ENCODE peak calls at places on chromosome 14, in eight cellular contexts. One of them, this sample, is unnamed.

GRCh38 chr14:104875412-104875751 is 10.3 kb downstream of the CEP170B start:
- DNase-seq in GM06990: no peak
- DNase-seq in CD4-positive, CD25-positive, alpha-beta regulatory T cell: no peak
- DNase-seq in NT2/D1: no peak
- DNase-seq in endothelial cell of umbilical vein: no peak
- DNase-seq in fibroblast of mammary gland: no peak
- DNase-seq in aorta: no peak
- DNase-seq in fibroblast of lung: no peak
- DNase-seq in this sample: no peak

GRCh38 chr14:71403673-71404072 is 496.4 kb downstream of the PCNX1 start:
- DNase-seq in GM06990: peak; percentile 41
- DNase-seq in aorta: no peak
- DNase-seq in NT2/D1: no peak
- DNase-seq in fibroblast of mammary gland: peak; percentile 40
- DNase-seq in CD4-positive, CD25-positive, alpha-beta regulatory T cell: no peak
- DNase-seq in endothelial cell of umbilical vein: no peak
- DNase-seq in fibroblast of lung: peak; percentile 27
- DNase-seq in this sample: peak; percentile 67

GRCh38 chr14:100880271-100881101 is 23.0 kb downstream of the RTL1 start:
- DNase-seq in aorta: peak; percentile 26
- DNase-seq in fibroblast of mammary gland: no peak
- DNase-seq in endothelial cell of umbilical vein: no peak
- DNase-seq in NT2/D1: no peak
- DNase-seq in GM06990: no peak
- DNase-seq in fibroblast of lung: no peak
- DNase-seq in CD4-positive, CD25-positive, alpha-beta regulatory T cell: no peak
- DNase-seq in this sample: no peak

GRCh38 chr14:61381589-61381988 is 60.2 kb downstream of the PRKCH start:
- DNase-seq in aorta: no peak
- DNase-seq in NT2/D1: no peak
- DNase-seq in fibroblast of mammary gland: no peak
- DNase-seq in endothelial cell of umbilical vein: no peak
- DNase-seq in fibroblast of lung: no peak
- DNase-seq in CD4-positive, CD25-positive, alpha-beta regulatory T cell: no peak
- DNase-seq in GM06990: no peak
- DNase-seq in this sample: no peak

GRCh38 chr14:52878469-52878868 is 72.4 kb downstream of the FERMT2 start:
- DNase-seq in fibroblast of mammary gland: no peak
- DNase-seq in aorta: no peak
- DNase-seq in GM06990: no peak
- DNase-seq in NT2/D1: no peak
- DNase-seq in endothelial cell of umbilical vein: no peak
- DNase-seq in CD4-positive, CD25-positive, alpha-beta regulatory T cell: no peak
- DNase-seq in fibroblast of lung: peak; percentile 60
- DNase-seq in this sample: no peak

GRCh38 chr14:98932436-98933325 is 339.3 kb downstream of the BCL11B start:
- DNase-seq in NT2/D1: no peak
- DNase-seq in fibroblast of mammary gland: no peak
- DNase-seq in GM06990: no peak
- DNase-seq in endothelial cell of umbilical vein: no peak
- DNase-seq in CD4-positive, CD25-positive, alpha-beta regulatory T cell: no peak
- DNase-seq in fibroblast of lung: no peak
- DNase-seq in aorta: no peak
- DNase-seq in this sample: no peak

GRCh38 chr14:103186241-103186835 is 63.1 kb downstream of the TNFAIP2 start:
- DNase-seq in aorta: no peak
- DNase-seq in GM06990: no peak
- DNase-seq in fibroblast of lung: no peak
- DNase-seq in endothelial cell of umbilical vein: no peak
- DNase-seq in CD4-positive, CD25-positive, alpha-beta regulatory T cell: no peak
- DNase-seq in fibroblast of mammary gland: no peak
- DNase-seq in NT2/D1: no peak
- DNase-seq in this sample: no peak

GRCh38 chr14:55556929-55557623 is 22.9 kb upstream of the KTN1 start:
- DNase-seq in GM06990: no peak
- DNase-seq in endothelial cell of umbilical vein: peak; percentile 94
- DNase-seq in NT2/D1: no peak
- DNase-seq in CD4-positive, CD25-positive, alpha-beta regulatory T cell: no peak
- DNase-seq in aorta: peak; percentile 76
- DNase-seq in fibroblast of mammary gland: peak; percentile 72
- DNase-seq in fibroblast of lung: peak; percentile 90
- DNase-seq in this sample: no peak

GRCh38 chr14:30928462-30928861 is 54.1 kb downstream of the COCH start:
- DNase-seq in NT2/D1: no peak
- DNase-seq in fibroblast of mammary gland: no peak
- DNase-seq in fibroblast of lung: no peak
- DNase-seq in CD4-positive, CD25-positive, alpha-beta regulatory T cell: no peak
- DNase-seq in aorta: no peak
- DNase-seq in GM06990: no peak
- DNase-seq in endothelial cell of umbilical vein: no peak
- DNase-seq in this sample: no peak

GRCh38 chr14:68683326-68683725 is 109.5 kb downstream of the ZFP36L1 start:
- DNase-seq in fibroblast of mammary gland: peak; percentile 67
- DNase-seq in CD4-positive, CD25-positive, alpha-beta regulatory T cell: no peak
- DNase-seq in GM06990: no peak
- DNase-seq in endothelial cell of umbilical vein: no peak
- DNase-seq in aorta: peak; percentile 72
- DNase-seq in NT2/D1: no peak
- DNase-seq in fibroblast of lung: no peak
- DNase-seq in this sample: no peak

GRCh38 chr14:24360281-24360680 is 7.7 kb upstream of the NFATC4 start:
- DNase-seq in GM06990: no peak
- DNase-seq in aorta: no peak
- DNase-seq in NT2/D1: no peak
- DNase-seq in endothelial cell of umbilical vein: no peak
- DNase-seq in fibroblast of lung: no peak
- DNase-seq in fibroblast of mammary gland: no peak
- DNase-seq in CD4-positive, CD25-positive, alpha-beta regulatory T cell: no peak
- DNase-seq in this sample: no peak

GRCh38 chr14:68292467-68293334 is 473.1 kb downstream of the RAD51B start:
- DNase-seq in endothelial cell of umbilical vein: no peak
- DNase-seq in aorta: no peak
- DNase-seq in fibroblast of mammary gland: peak; percentile 49
- DNase-seq in CD4-positive, CD25-positive, alpha-beta regulatory T cell: no peak
- DNase-seq in fibroblast of lung: no peak
- DNase-seq in NT2/D1: no peak
- DNase-seq in GM06990: no peak
- DNase-seq in this sample: no peak

GRCh38 chr14:33839193-33840076 is 111.4 kb downstream of the EGLN3 start:
- DNase-seq in fibroblast of lung: peak; percentile 61
- DNase-seq in fibroblast of mammary gland: peak; percentile 55
- DNase-seq in NT2/D1: no peak
- DNase-seq in endothelial cell of umbilical vein: peak; percentile 37
- DNase-seq in aorta: peak; percentile 64
- DNase-seq in GM06990: no peak
- DNase-seq in CD4-positive, CD25-positive, alpha-beta regulatory T cell: no peak
- DNase-seq in this sample: peak; percentile 27

GRCh38 chr14:81594012-81594411 is 60.4 kb upstream of the SEL1L start:
- DNase-seq in endothelial cell of umbilical vein: no peak
- DNase-seq in aorta: peak; percentile 67
- DNase-seq in NT2/D1: no peak
- DNase-seq in fibroblast of mammary gland: peak; percentile 24
- DNase-seq in CD4-positive, CD25-positive, alpha-beta regulatory T cell: no peak
- DNase-seq in GM06990: no peak
- DNase-seq in fibroblast of lung: no peak
- DNase-seq in this sample: no peak

GRCh38 chr14:106187176-106187670 is 660.8 kb downstream of the TMEM121 start:
- DNase-seq in endothelial cell of umbilical vein: no peak
- DNase-seq in fibroblast of lung: no peak
- DNase-seq in CD4-positive, CD25-positive, alpha-beta regulatory T cell: no peak
- DNase-seq in NT2/D1: no peak
- DNase-seq in GM06990: no peak
- DNase-seq in fibroblast of mammary gland: no peak
- DNase-seq in aorta: no peak
- DNase-seq in this sample: no peak

GRCh38 chr14:72932893-72933292 is 6.6 kb downstream of the DCAF4 start:
- DNase-seq in fibroblast of mammary gland: no peak
- DNase-seq in CD4-positive, CD25-positive, alpha-beta regulatory T cell: no peak
- DNase-seq in endothelial cell of umbilical vein: no peak
- DNase-seq in fibroblast of lung: no peak
- DNase-seq in aorta: no peak
- DNase-seq in NT2/D1: no peak
- DNase-seq in GM06990: no peak
- DNase-seq in this sample: no peak

GRCh38 chr14:31965735-31966598 is 111.1 kb upstream of the ARHGAP5 start:
- DNase-seq in aorta: no peak
- DNase-seq in NT2/D1: no peak
- DNase-seq in GM06990: no peak
- DNase-seq in endothelial cell of umbilical vein: no peak
- DNase-seq in fibroblast of lung: peak; percentile 17
- DNase-seq in CD4-positive, CD25-positive, alpha-beta regulatory T cell: no peak
- DNase-seq in fibroblast of mammary gland: no peak
- DNase-seq in this sample: no peak

GRCh38 chr14:68945585-68946289 is 33.4 kb downstream of the ACTN1 start:
- DNase-seq in CD4-positive, CD25-positive, alpha-beta regulatory T cell: no peak
- DNase-seq in fibroblast of mammary gland: no peak
- DNase-seq in NT2/D1: no peak
- DNase-seq in aorta: peak; percentile 59
- DNase-seq in GM06990: no peak
- DNase-seq in fibroblast of lung: no peak
- DNase-seq in endothelial cell of umbilical vein: no peak
- DNase-seq in this sample: no peak

GRCh38 chr14:92460916-92461579 is 52.5 kb upstream of the RIN3 start:
- DNase-seq in fibroblast of mammary gland: peak; percentile 66
- DNase-seq in NT2/D1: no peak
- DNase-seq in CD4-positive, CD25-positive, alpha-beta regulatory T cell: no peak
- DNase-seq in aorta: peak; percentile 62
- DNase-seq in endothelial cell of umbilical vein: peak; percentile 95
- DNase-seq in fibroblast of lung: peak; percentile 65
- DNase-seq in GM06990: no peak
- DNase-seq in this sample: no peak

GRCh38 chr14:104302794-104303405 is 164.5 kb downstream of the KIF26A start:
- DNase-seq in fibroblast of lung: no peak
- DNase-seq in endothelial cell of umbilical vein: no peak
- DNase-seq in GM06990: no peak
- DNase-seq in CD4-positive, CD25-positive, alpha-beta regulatory T cell: no peak
- DNase-seq in fibroblast of mammary gland: no peak
- DNase-seq in NT2/D1: no peak
- DNase-seq in aorta: peak; percentile 11
- DNase-seq in this sample: no peak

GRCh38 chr14:62428429-62429203 is 616.6 kb downstream of the KCNH5 start:
- DNase-seq in endothelial cell of umbilical vein: peak; percentile 47
- DNase-seq in CD4-positive, CD25-positive, alpha-beta regulatory T cell: no peak
- DNase-seq in aorta: no peak
- DNase-seq in GM06990: no peak
- DNase-seq in fibroblast of mammary gland: peak; percentile 5
- DNase-seq in fibroblast of lung: peak; percentile 50
- DNase-seq in NT2/D1: no peak
- DNase-seq in this sample: no peak

GRCh38 chr14:103141117-103141796 is 18.0 kb downstream of the TNFAIP2 start:
- DNase-seq in GM06990: no peak
- DNase-seq in fibroblast of lung: peak; percentile 61
- DNase-seq in endothelial cell of umbilical vein: peak; percentile 41
- DNase-seq in aorta: peak; percentile 59
- DNase-seq in fibroblast of mammary gland: peak; percentile 55
- DNase-seq in NT2/D1: no peak
- DNase-seq in CD4-positive, CD25-positive, alpha-beta regulatory T cell: no peak
- DNase-seq in this sample: peak; percentile 33

GRCh38 chr14:61186793-61187641 is 94.1 kb downstream of the TMEM30B start:
- DNase-seq in fibroblast of mammary gland: no peak
- DNase-seq in CD4-positive, CD25-positive, alpha-beta regulatory T cell: no peak
- DNase-seq in endothelial cell of umbilical vein: peak; percentile 39
- DNase-seq in GM06990: no peak
- DNase-seq in fibroblast of lung: peak; percentile 33
- DNase-seq in aorta: no peak
- DNase-seq in NT2/D1: no peak
- DNase-seq in this sample: no peak

GRCh38 chr14:52692248-52692962 is 3.0 kb downstream of the ERO1A start:
- DNase-seq in aorta: no peak
- DNase-seq in fibroblast of lung: peak; percentile 88
- DNase-seq in endothelial cell of umbilical vein: no peak
- DNase-seq in CD4-positive, CD25-positive, alpha-beta regulatory T cell: no peak
- DNase-seq in NT2/D1: no peak
- DNase-seq in fibroblast of mammary gland: peak; percentile 79
- DNase-seq in GM06990: no peak
- DNase-seq in this sample: peak; percentile 50

GRCh38 chr14:76326918-76327689 is 48.8 kb upstream of the ESRRB start:
- DNase-seq in GM06990: no peak
- DNase-seq in CD4-positive, CD25-positive, alpha-beta regulatory T cell: no peak
- DNase-seq in fibroblast of lung: no peak
- DNase-seq in aorta: no peak
- DNase-seq in endothelial cell of umbilical vein: no peak
- DNase-seq in NT2/D1: no peak
- DNase-seq in fibroblast of mammary gland: no peak
- DNase-seq in this sample: no peak
- H3K4me3 ChIP-seq in GM06990: no peak overlapping the region
- H3K4me3 ChIP-seq in CD4-positive, CD25-positive, alpha-beta regulatory T cell: no peak overlapping the region
- H3K4me3 ChIP-seq in fibroblast of lung: no peak overlapping the region
- H3K4me3 ChIP-seq in aorta: no peak overlapping the region
- H3K4me3 ChIP-seq in endothelial cell of umbilical vein: no peak overlapping the region
- H3K4me3 ChIP-seq in NT2/D1: no peak overlapping the region
- H3K4me3 ChIP-seq in fibroblast of mammary gland: no peak overlapping the region
- H3K4me3 ChIP-seq in this sample: no peak overlapping the region

GRCh38 chr14:83734431-83734830 is 1795.5 kb upstream of the FLRT2 start:
- DNase-seq in fibroblast of mammary gland: no peak
- DNase-seq in aorta: no peak
- DNase-seq in fibroblast of lung: no peak
- DNase-seq in endothelial cell of umbilical vein: no peak
- DNase-seq in NT2/D1: no peak
- DNase-seq in GM06990: no peak
- DNase-seq in CD4-positive, CD25-positive, alpha-beta regulatory T cell: no peak
- DNase-seq in this sample: no peak
- H3K4me3 ChIP-seq in fibroblast of mammary gland: no peak overlapping the region
- H3K4me3 ChIP-seq in aorta: no peak overlapping the region
- H3K4me3 ChIP-seq in fibroblast of lung: no peak overlapping the region
- H3K4me3 ChIP-seq in endothelial cell of umbilical vein: no peak overlapping the region
- H3K4me3 ChIP-seq in NT2/D1: no peak overlapping the region
- H3K4me3 ChIP-seq in GM06990: no peak overlapping the region
- H3K4me3 ChIP-seq in CD4-positive, CD25-positive, alpha-beta regulatory T cell: no peak overlapping the region
- H3K4me3 ChIP-seq in this sample: no peak overlapping the region

GRCh38 chr14:94974422-94974821 is 182.9 kb downstream of the DICER1 start:
- DNase-seq in aorta: no peak
- DNase-seq in NT2/D1: no peak
- DNase-seq in fibroblast of lung: no peak
- DNase-seq in endothelial cell of umbilical vein: no peak
- DNase-seq in fibroblast of mammary gland: no peak
- DNase-seq in CD4-positive, CD25-positive, alpha-beta regulatory T cell: no peak
- DNase-seq in GM06990: no peak
- DNase-seq in this sample: no peak
- H3K4me3 ChIP-seq in aorta: no peak overlapping the region
- H3K4me3 ChIP-seq in NT2/D1: no peak overlapping the region
- H3K4me3 ChIP-seq in fibroblast of lung: no peak overlapping the region
- H3K4me3 ChIP-seq in endothelial cell of umbilical vein: no peak overlapping the region
- H3K4me3 ChIP-seq in fibroblast of mammary gland: no peak overlapping the region
- H3K4me3 ChIP-seq in CD4-positive, CD25-positive, alpha-beta regulatory T cell: no peak overlapping the region
- H3K4me3 ChIP-seq in GM06990: no peak overlapping the region
- H3K4me3 ChIP-seq in this sample: no peak overlapping the region

DNA sequence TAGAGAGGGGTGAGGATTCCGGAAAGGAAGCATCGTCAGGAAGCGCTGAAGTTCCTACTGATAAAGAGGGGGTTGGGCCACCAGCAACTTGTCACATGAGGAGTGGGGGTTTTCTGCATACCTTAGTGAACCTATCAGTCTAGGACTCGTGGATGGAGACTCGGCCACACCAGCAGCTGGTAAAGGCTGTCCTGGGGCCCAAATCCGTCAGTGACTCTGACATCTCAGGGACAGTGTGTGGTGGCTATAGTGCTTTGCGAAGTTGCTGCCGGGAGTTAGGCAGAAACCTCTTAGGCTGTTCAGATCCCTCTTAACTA is 16.4 kb downstream of the RNASE2 start:
- DNase-seq in fibroblast of mammary gland: no peak
- DNase-seq in fibroblast of lung: no peak
- DNase-seq in NT2/D1: no peak
- DNase-seq in CD4-positive, CD25-positive, alpha-beta regulatory T cell: no peak
- DNase-seq in aorta: no peak
- DNase-seq in GM06990: no peak
- DNase-seq in endothelial cell of umbilical vein: no peak
- DNase-seq in this sample: no peak
- H3K4me3 ChIP-seq in fibroblast of mammary gland: peak overlapping the region; percentile 72
- H3K4me3 ChIP-seq in fibroblast of lung: no peak overlapping the region
- H3K4me3 ChIP-seq in NT2/D1: no peak overlapping the region
- H3K4me3 ChIP-seq in CD4-positive, CD25-positive, alpha-beta regulatory T cell: no peak overlapping the region
- H3K4me3 ChIP-seq in aorta: no peak overlapping the region
- H3K4me3 ChIP-seq in GM06990: peak overlapping the region; percentile 63
- H3K4me3 ChIP-seq in endothelial cell of umbilical vein: no peak overlapping the region
- H3K4me3 ChIP-seq in this sample: peak overlapping the region; percentile 73

This sample was measured in Jurkat, Clone E6-1.